ENCODE peak calls at places on chromosomes 16 and 17, in six cellular contexts. One of them, this sample, is unnamed.
A peak's percentile ranks its signal among the peaks of the same experiment; 100 is the strongest.

GRCh38 chr16:53132406-53132805 is 77.6 kb downstream of the CHD9 start:
- DNase-seq in A549: no peak
- DNase-seq in WTC11: no peak
- DNase-seq in H1: no peak
- DNase-seq in HepG2: no peak
- DNase-seq in endothelial cell of umbilical vein: no peak
- DNase-seq in this sample: no peak

GRCh38 chr16:53341787-53342186 is 92.5 kb upstream of the RBL2 start:
- DNase-seq in A549: no peak
- DNase-seq in WTC11: no peak
- DNase-seq in H1: no peak
- DNase-seq in HepG2: no peak
- DNase-seq in endothelial cell of umbilical vein: no peak
- DNase-seq in this sample: no peak

GRCh38 chr17:73135774-73136173 is 29.0 kb upstream of the SSTR2 start:
- DNase-seq in A549: no peak
- DNase-seq in WTC11: no peak
- DNase-seq in H1: no peak
- DNase-seq in HepG2: no peak
- DNase-seq in endothelial cell of umbilical vein: no peak
- DNase-seq in this sample: no peak

GRCh38 chr16:19858006-19858653 is 26.5 kb downstream of the GPRC5B start:
- DNase-seq in A549: no peak
- DNase-seq in WTC11: no peak
- DNase-seq in H1: no peak
- DNase-seq in HepG2: no peak
- DNase-seq in endothelial cell of umbilical vein: peak; percentile 53
- DNase-seq in this sample: no peak

GRCh38 chr17:4573682-4574081 is 10.6 kb upstream of the SMTNL2 start:
- DNase-seq in A549: peak; percentile 67
- DNase-seq in WTC11: no peak
- DNase-seq in H1: no peak
- DNase-seq in HepG2: no peak
- DNase-seq in endothelial cell of umbilical vein: no peak
- DNase-seq in this sample: no peak

GRCh38 chr16:86362155-86362849 is 148.0 kb upstream of the FOXF1 start:
- DNase-seq in A549: no peak
- DNase-seq in WTC11: no peak
- DNase-seq in H1: no peak
- DNase-seq in HepG2: no peak
- DNase-seq in endothelial cell of umbilical vein: no peak
- DNase-seq in this sample: no peak

GRCh38 chr16:69858196-69859104 is 92.7 kb upstream of the CLEC18A start:
- DNase-seq in A549: no peak
- DNase-seq in WTC11: no peak
- DNase-seq in H1: no peak
- DNase-seq in HepG2: peak; percentile 54
- DNase-seq in endothelial cell of umbilical vein: no peak
- DNase-seq in this sample: no peak

GRCh38 chr16:51508813-51509212 is 357.7 kb upstream of the SALL1 start:
- DNase-seq in A549: no peak
- DNase-seq in WTC11: no peak
- DNase-seq in H1: no peak
- DNase-seq in HepG2: no peak
- DNase-seq in endothelial cell of umbilical vein: no peak
- DNase-seq in this sample: no peak

GRCh38 chr17:17131876-17132275 is 74.3 kb downstream of the PLD6 start:
- DNase-seq in A549: no peak
- DNase-seq in WTC11: no peak
- DNase-seq in H1: no peak
- DNase-seq in HepG2: no peak
- DNase-seq in endothelial cell of umbilical vein: no peak
- DNase-seq in this sample: no peak

GRCh38 chr17:21772321-21772720 is 80.0 kb downstream of the KCNJ18 start:
- DNase-seq in A549: no peak
- DNase-seq in WTC11: no peak
- DNase-seq in H1: no peak
- DNase-seq in HepG2: no peak
- DNase-seq in endothelial cell of umbilical vein: no peak
- DNase-seq in this sample: no peak

GRCh38 chr16:28317040-28317880 is 24.9 kb downstream of the SBK1 start:
- DNase-seq in A549: peak; percentile 57
- DNase-seq in WTC11: peak; percentile 84
- DNase-seq in H1: peak; percentile 92
- DNase-seq in HepG2: peak; percentile 42
- DNase-seq in endothelial cell of umbilical vein: peak; percentile 44
- DNase-seq in this sample: peak; percentile 75

GRCh38 chr17:44216173-44216572 is 3.3 kb downstream of the UBTF start:
- DNase-seq in A549: no peak
- DNase-seq in WTC11: no peak
- DNase-seq in H1: no peak
- DNase-seq in HepG2: no peak
- DNase-seq in endothelial cell of umbilical vein: no peak
- DNase-seq in this sample: no peak

GRCh38 chr16:89711601-89712475 is 8.9 kb downstream of the VPS9D1 start:
- DNase-seq in A549: peak; percentile 94
- DNase-seq in WTC11: peak; percentile 79
- DNase-seq in H1: peak; percentile 91
- DNase-seq in HepG2: no peak
- DNase-seq in endothelial cell of umbilical vein: peak; percentile 66
- DNase-seq in this sample: peak; percentile 98

GRCh38 chr17:28871056-28871579 is 16.3 kb downstream of the ERAL1 start:
- DNase-seq in A549: no peak
- DNase-seq in WTC11: no peak
- DNase-seq in H1: no peak
- DNase-seq in HepG2: no peak
- DNase-seq in endothelial cell of umbilical vein: peak; percentile 27
- DNase-seq in this sample: peak; percentile 59

GRCh38 chr17:3990391-3991127 is 26.3 kb upstream of the ATP2A3 start:
- DNase-seq in A549: no peak
- DNase-seq in WTC11: no peak
- DNase-seq in H1: no peak
- DNase-seq in HepG2: no peak
- DNase-seq in endothelial cell of umbilical vein: no peak
- DNase-seq in this sample: no peak

GRCh38 chr16:8675183-8676159 is 1.1 kb downstream of the ABAT start:
- DNase-seq in A549: no peak
- DNase-seq in WTC11: no peak
- DNase-seq in H1: no peak
- DNase-seq in HepG2: peak; percentile 96
- DNase-seq in endothelial cell of umbilical vein: no peak
- DNase-seq in this sample: no peak

GRCh38 chr17:3475812-3476686 is at the start of gene ASPA:
- DNase-seq in A549: no peak
- DNase-seq in WTC11: no peak
- DNase-seq in H1: no peak
- DNase-seq in HepG2: no peak
- DNase-seq in endothelial cell of umbilical vein: no peak
- DNase-seq in this sample: no peak

GRCh38 chr17:263773-264172 is 82.3 kb upstream of the DOC2B start:
- DNase-seq in A549: no peak
- DNase-seq in WTC11: no peak
- DNase-seq in H1: peak; percentile 19
- DNase-seq in HepG2: no peak
- DNase-seq in endothelial cell of umbilical vein: no peak
- DNase-seq in this sample: no peak

GRCh38 chr16:21656795-21657768 is 4.7 kb upstream of the IGSF6 start:
- DNase-seq in A549: peak; percentile 74
- DNase-seq in WTC11: no peak
- DNase-seq in H1: no peak
- DNase-seq in HepG2: peak; percentile 75
- DNase-seq in endothelial cell of umbilical vein: peak; percentile 63
- DNase-seq in this sample: peak; percentile 72

GRCh38 chr17:7313028-7313889 is 1.9 kb downstream of the GPS2 start:
- DNase-seq in A549: peak; percentile 67
- DNase-seq in WTC11: no peak
- DNase-seq in H1: peak; percentile 52
- DNase-seq in HepG2: peak; percentile 45
- DNase-seq in endothelial cell of umbilical vein: no peak
- DNase-seq in this sample: peak; percentile 51

GRCh38 chr16:48720266-48720665 is 110.3 kb upstream of the N4BP1 start:
- DNase-seq in A549: no peak
- DNase-seq in WTC11: peak; percentile 74
- DNase-seq in H1: peak; percentile 71
- DNase-seq in HepG2: peak; percentile 15
- DNase-seq in endothelial cell of umbilical vein: no peak
- DNase-seq in this sample: no peak

GRCh38 chr17:40323731-40324650 is 15.0 kb downstream of the RARA start:
- DNase-seq in A549: no peak
- DNase-seq in WTC11: no peak
- DNase-seq in H1: no peak
- DNase-seq in HepG2: no peak
- DNase-seq in endothelial cell of umbilical vein: peak; percentile 79
- DNase-seq in this sample: no peak

GRCh38 chr16:72295914-72296313 is 124.0 kb upstream of the PMFBP1 start:
- DNase-seq in A549: no peak
- DNase-seq in WTC11: no peak
- DNase-seq in H1: no peak
- DNase-seq in HepG2: no peak
- DNase-seq in endothelial cell of umbilical vein: no peak
- DNase-seq in this sample: no peak

GRCh38 chr17:7475764-7476422 is 3.5 kb downstream of the ZBTB4 start:
- DNase-seq in A549: no peak
- DNase-seq in WTC11: no peak
- DNase-seq in H1: no peak
- DNase-seq in HepG2: no peak
- DNase-seq in endothelial cell of umbilical vein: no peak
- DNase-seq in this sample: peak; percentile 80

GRCh38 chr17:78226752-78227454 is 4.5 kb upstream of the TMEM235 start:
- DNase-seq in A549: no peak
- DNase-seq in WTC11: no peak
- DNase-seq in H1: no peak
- DNase-seq in HepG2: no peak
- DNase-seq in endothelial cell of umbilical vein: peak; percentile 65
- DNase-seq in this sample: no peak

GRCh38 chr17:38918129-38918913 is 7.1 kb upstream of the LASP1NB start:
- DNase-seq in A549: no peak
- DNase-seq in WTC11: peak; percentile 72
- DNase-seq in H1: peak; percentile 62
- DNase-seq in HepG2: no peak
- DNase-seq in endothelial cell of umbilical vein: no peak
- DNase-seq in this sample: no peak

GRCh38 chr16:1877804-1878203 is 5.8 kb upstream of the MEIOB start:
- DNase-seq in A549: no peak
- DNase-seq in WTC11: no peak
- DNase-seq in H1: no peak
- DNase-seq in HepG2: no peak
- DNase-seq in endothelial cell of umbilical vein: no peak
- DNase-seq in this sample: no peak

GRCh38 chr16:89210904-89211515 is 6.5 kb upstream of the ZNF778 start:
- DNase-seq in A549: no peak
- DNase-seq in WTC11: no peak
- DNase-seq in H1: no peak
- DNase-seq in HepG2: no peak
- DNase-seq in endothelial cell of umbilical vein: no peak
- DNase-seq in this sample: no peak

DNA sequence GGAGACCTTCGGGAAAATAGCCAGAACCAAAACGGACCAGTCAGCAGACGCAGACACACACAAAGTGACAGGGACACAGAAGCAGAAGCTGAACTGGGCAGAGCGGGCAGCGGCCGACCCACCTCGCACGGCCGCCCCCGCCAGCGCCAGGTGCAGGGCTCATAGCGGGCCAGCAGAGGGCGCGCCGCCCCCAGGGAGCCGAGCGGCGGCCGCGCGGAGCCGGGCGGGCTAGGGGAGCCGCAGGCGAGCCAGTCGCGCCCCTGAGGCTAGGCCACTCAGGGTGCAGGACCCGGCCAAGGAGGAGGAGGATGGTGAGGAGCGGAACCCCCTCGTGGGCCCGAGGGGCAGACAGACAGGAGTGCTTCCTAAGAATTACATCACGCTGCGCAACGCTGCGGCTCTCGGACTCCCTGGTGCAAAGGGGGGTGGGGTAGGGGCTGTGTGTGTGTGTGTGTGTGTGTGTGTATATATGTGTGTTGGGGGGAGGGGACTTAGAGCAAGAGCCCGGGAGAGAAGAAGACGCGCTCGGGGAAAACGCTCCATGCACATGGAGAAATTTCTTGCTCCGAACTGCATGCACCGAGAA is 919 bp upstream of the NOG start:
- DNase-seq in A549: peak; percentile 64
- DNase-seq in WTC11: peak; percentile 77
- DNase-seq in H1: peak; percentile 93
- DNase-seq in HepG2: peak; percentile 11
- DNase-seq in endothelial cell of umbilical vein: peak; percentile 45
- DNase-seq in this sample: peak; percentile 52
- TF ChIP-seq JUN in A549: no peak
- TF ChIP-seq JUN in WTC11: no peak
- TF ChIP-seq JUN in H1: no peak
- TF ChIP-seq JUN in HepG2: no peak
- TF ChIP-seq JUN in endothelial cell of umbilical vein: no peak
- TF ChIP-seq JUN in this sample: no peak

DNA sequence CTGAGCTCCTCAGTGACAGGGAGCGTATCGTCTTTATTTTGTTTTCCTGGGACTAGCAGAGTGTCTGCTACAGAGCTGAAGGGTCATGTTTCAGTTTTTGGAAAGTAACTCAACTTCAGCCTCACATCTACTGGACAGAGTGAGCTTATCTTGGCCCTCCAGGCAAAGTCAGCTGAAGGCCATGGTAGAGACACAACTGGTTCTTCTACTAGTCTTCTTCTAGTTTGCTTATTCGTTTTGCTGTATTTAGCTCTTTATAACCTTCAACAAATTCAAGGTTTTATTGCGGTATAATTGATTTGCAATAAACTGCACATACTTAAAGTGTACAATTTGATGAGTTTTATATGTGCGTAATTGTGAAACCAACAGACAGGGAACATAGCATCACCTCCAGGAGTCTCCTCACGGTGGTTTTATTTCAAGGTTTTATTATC is 6.1 kb upstream of the PRKCA start:
- DNase-seq in A549: no peak
- DNase-seq in WTC11: no peak
- DNase-seq in H1: no peak
- DNase-seq in HepG2: no peak
- DNase-seq in endothelial cell of umbilical vein: no peak
- DNase-seq in this sample: peak; percentile 29
- TF ChIP-seq CTCF in A549: no peak
- TF ChIP-seq CTCF in WTC11: no peak
- TF ChIP-seq CTCF in H1: no peak
- TF ChIP-seq CTCF in HepG2: no peak
- TF ChIP-seq CTCF in endothelial cell of umbilical vein: no peak
- TF ChIP-seq CTCF in this sample: no peak

DNA sequence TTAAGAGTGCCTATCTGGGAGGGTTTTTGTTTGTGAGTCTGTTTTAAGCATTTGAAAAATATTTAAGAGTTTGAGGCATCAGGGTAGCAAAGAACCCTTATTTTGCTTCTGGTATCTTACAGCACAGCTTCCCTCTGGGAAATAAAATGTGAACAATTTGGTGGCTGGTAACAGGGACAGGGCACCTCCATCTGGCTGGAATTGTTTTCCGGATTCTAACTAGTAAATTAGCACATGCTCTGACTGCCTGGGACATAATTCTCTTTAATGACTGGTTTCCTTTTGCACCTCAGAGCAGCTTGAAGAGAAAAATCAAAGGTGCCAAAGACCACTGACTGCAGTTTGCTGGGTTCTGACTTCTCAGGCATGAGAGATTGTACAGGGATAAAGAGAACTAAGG is 469.1 kb downstream of the GRIN2A start:
- DNase-seq in A549: no peak
- DNase-seq in WTC11: no peak
- DNase-seq in H1: no peak
- DNase-seq in HepG2: no peak
- DNase-seq in endothelial cell of umbilical vein: no peak
- DNase-seq in this sample: no peak
- TF ChIP-seq MAX in A549: no peak
- TF ChIP-seq MAX in WTC11: no peak
- TF ChIP-seq MAX in H1: no peak
- TF ChIP-seq MAX in HepG2: no peak
- TF ChIP-seq MAX in endothelial cell of umbilical vein: no peak
- TF ChIP-seq MAX in this sample: no peak

GRCh38 chr17:67700037-67700436 is 17.7 kb upstream of the NOL11 start:
- DNase-seq in A549: no peak
- DNase-seq in WTC11: no peak
- DNase-seq in H1: no peak
- DNase-seq in HepG2: no peak
- DNase-seq in endothelial cell of umbilical vein: no peak
- DNase-seq in this sample: no peak
- TF ChIP-seq JUN in A549: no peak
- TF ChIP-seq JUN in WTC11: no peak
- TF ChIP-seq JUN in H1: no peak
- TF ChIP-seq JUN in HepG2: no peak
- TF ChIP-seq JUN in endothelial cell of umbilical vein: no peak
- TF ChIP-seq JUN in this sample: no peak